ENCODE peak calls at places on chromosomes 12 and 14, in ten cellular contexts. W is left ventricle myocardium inferior, F is uterus, D is SJSA1, B is mucosa of descending colon, N is tibial artery, V is mammary epithelial cell, G is aorta, H is pancreas, S is GM23248. P is an unnamed sample. For H3K4me1, the result is how much of the 10 kb centered on the place peaks cover.

GRCh38 chr12:91565246-91565645 is 382.6 kb upstream of the DCN start:
- DNase-seq in W (no peak), G (no peak), V (no peak), H (no peak), B (no peak), S (peak), D (no peak), N (no peak), F (no peak), P (no peak)

GRCh38 chr14:80621701-80622100 is 319.8 kb downstream of the CEP128 start:
- DNase-seq in W (no peak), V (peak), B (no peak), S (peak), F (no peak), G (no peak), D (peak), N (no peak), H (no peak), P (no peak)

GRCh38 chr12:92745874-92746553 is 43.2 kb downstream of the PLEKHG7 start:
- DNase-seq in N (peak), G (peak), S (peak), V (peak), W (peak), F (peak), D (peak), B (peak), H (no peak), P (peak)

GRCh38 chr12:88836156-88836555 is 255.9 kb upstream of the KITLG start:
- DNase-seq in W (no peak), S (no peak), B (no peak), F (no peak), V (peak), H (no peak), N (no peak), D (no peak), G (no peak), P (no peak)

GRCh38 chr12:118359541-118359915 is 13.2 kb downstream of the TAOK3 start:
- DNase-seq in N (no peak), S (no peak), H (no peak), V (no peak), W (no peak), F (no peak), G (no peak), B (peak), D (no peak), P (no peak)

GRCh38 chr14:103838117-103838516 is 9.3 kb downstream of the PPP1R13B start:
- DNase-seq in B (no peak), H (no peak), D (no peak), S (no peak), F (no peak), G (no peak), N (no peak), W (no peak), V (no peak), P (no peak)

GRCh38 chr14:76500480-76500879 is 124.5 kb downstream of the ESRRB start:
- DNase-seq in H (no peak), N (peak), D (no peak), S (no peak), F (no peak), V (no peak), W (no peak), B (no peak), G (no peak), P (no peak)

GRCh38 chr12:51972849-51973273 is 21.4 kb downstream of the ACVR1B start:
- DNase-seq in N (peak), B (peak), W (peak), H (no peak), G (peak), F (peak), S (peak), V (peak), D (no peak), P (peak)

GRCh38 chr14:72907886-72908285 is 14.0 kb upstream of the DPF3 start:
- DNase-seq in N (no peak), D (no peak), W (no peak), F (no peak), B (no peak), H (no peak), S (peak), G (no peak), V (peak), P (no peak)

GRCh38 chr14:74518221-74518620 is 24.7 kb downstream of the ISCA2 start:
- DNase-seq in W (no peak), B (no peak), F (no peak), G (no peak), H (no peak), D (no peak), V (peak), S (no peak), N (peak), P (no peak)

GRCh38 chr12:64571346-64571745 is 38.9 kb upstream of the RASSF3 start:
- DNase-seq in W (no peak), V (no peak), D (no peak), S (no peak), F (no peak), B (peak), H (no peak), N (no peak), G (no peak), P (no peak)

GRCh38 chr12:102676812-102677211 is 196.4 kb upstream of the IGF1 start:
- DNase-seq in B (no peak), D (no peak), V (no peak), F (no peak), H (no peak), N (no peak), W (no peak), G (no peak), S (no peak), P (no peak)

GRCh38 chr12:88570103-88570502 is 10.2 kb downstream of the KITLG start:
- DNase-seq in W (no peak), S (peak), D (no peak), V (peak), B (no peak), H (no peak), N (no peak), G (no peak), F (no peak), P (no peak)

GRCh38 chr14:54547583-54547982 is 19.3 kb upstream of the SAMD4A start:
- DNase-seq in F (no peak), G (no peak), S (no peak), V (no peak), W (no peak), N (no peak), H (no peak), D (no peak), B (no peak), P (no peak)

GRCh38 chr12:130413909-130414308 is 76.2 kb downstream of the PIWIL1 start:
- DNase-seq in H (no peak), W (no peak), F (no peak), D (no peak), B (no peak), N (no peak), V (no peak), S (no peak), G (no peak), P (no peak)

GRCh38 chr12:133057446-133057845 is 20.1 kb downstream of the ZNF84 start:
- DNase-seq in F (no peak), H (no peak), V (no peak), N (no peak), D (no peak), S (peak), W (no peak), G (no peak), B (no peak), P (no peak)

GRCh38 chr14:89550761-89551283 is 133.8 kb upstream of the FOXN3 start:
- DNase-seq in V (no peak), S (no peak), B (no peak), N (no peak), F (no peak), H (no peak), W (no peak), G (no peak), D (no peak), P (no peak)

GRCh38 chr12:30882706-30883105 is 43.8 kb upstream of the TSPAN11 start:
- DNase-seq in D (no peak), H (no peak), V (no peak), G (no peak), F (no peak), W (no peak), B (no peak), S (peak), N (no peak), P (no peak)

GRCh38 chr12:29895966-29896365 is 112.2 kb upstream of the TMTC1 start:
- DNase-seq in H (no peak), D (no peak), N (no peak), B (no peak), V (no peak), F (no peak), W (no peak), S (no peak), G (no peak), P (no peak)

GRCh38 chr14:39266589-39266870 is 32.8 kb downstream of the MIA2 start:
- DNase-seq in S (peak), V (no peak), D (no peak), N (peak), W (no peak), H (peak), F (peak), B (peak), G (peak), P (peak)

GRCh38 chr14:71725802-71726638 is 206.2 kb upstream of the RGS6 start:
- DNase-seq in H (no peak), N (no peak), B (no peak), V (peak), W (no peak), D (no peak), G (no peak), F (no peak), S (peak), P (no peak)

GRCh38 chr14:102610968-102611811 is 18.7 kb downstream of the RCOR1 start:
- DNase-seq in G (no peak), H (no peak), V (no peak), F (no peak), S (no peak), N (no peak), W (no peak), D (no peak), B (no peak), P (no peak)

GRCh38 chr12:76878045-76878898 is 547 bp downstream of the CSRP2 start:
- DNase-seq in W (no peak), B (peak), V (peak), N (peak), S (peak), G (peak), D (no peak), H (peak), F (peak), P (peak)

GRCh38 chr12:121238604-121239334 is 28.8 kb downstream of the P2RX4 start:
- DNase-seq in S (no peak), F (no peak), W (no peak), G (no peak), B (peak), V (no peak), H (no peak), D (peak), N (no peak), P (no peak)

GRCh38 chr12:9951026-9951652 is 19.0 kb upstream of the CLEC2A start:
- DNase-seq in S (peak), W (no peak), B (no peak), D (no peak), F (no peak), H (no peak), N (no peak), G (no peak), V (no peak), P (no peak)

GRCh38 chr14:86774916-86775315 is 1218.1 kb downstream of the GALC start:
- DNase-seq in S (no peak), V (no peak), B (no peak), W (no peak), F (no peak), G (no peak), N (no peak), H (no peak), D (no peak), P (no peak)

GRCh38 chr12:54419088-54419887 is at the start of gene ITGA5:
- DNase-seq in D (peak), S (peak), W (peak), F (peak), N (peak), H (peak), G (peak), V (peak), B (peak), P (peak)

GRCh38 chr12:54421175-54421872 is 2.3 kb upstream of the ITGA5 start:
- DNase-seq in D (no peak), H (no peak), G (peak), N (peak), S (peak), V (no peak), W (peak), B (no peak), F (peak), P (peak)

GRCh38 chr12:54424232-54424631 is 5.2 kb upstream of the ITGA5 start:
- DNase-seq in S (peak), G (no peak), F (no peak), D (no peak), H (no peak), B (no peak), V (no peak), W (no peak), N (no peak), P (no peak)

GRCh38 chr12:54420766-54421144 is 1.7 kb upstream of the ITGA5 start:
- DNase-seq in B (no peak), D (no peak), S (peak), H (no peak), F (peak), W (no peak), G (no peak), V (no peak), N (peak), P (peak)

GRCh38 chr12:54421873-54422250 is 2.8 kb upstream of the ITGA5 start:
- DNase-seq in V (no peak), B (no peak), G (no peak), H (no peak), D (no peak), F (no peak), N (peak), S (no peak), W (no peak), P (no peak)
- H3K4me1 ChIP-seq in V (under half), B (under half), G (under half), H (under half), D (half or more), F (under half), N (half or more), S (half or more), W (half or more), P (under half)

DNA sequence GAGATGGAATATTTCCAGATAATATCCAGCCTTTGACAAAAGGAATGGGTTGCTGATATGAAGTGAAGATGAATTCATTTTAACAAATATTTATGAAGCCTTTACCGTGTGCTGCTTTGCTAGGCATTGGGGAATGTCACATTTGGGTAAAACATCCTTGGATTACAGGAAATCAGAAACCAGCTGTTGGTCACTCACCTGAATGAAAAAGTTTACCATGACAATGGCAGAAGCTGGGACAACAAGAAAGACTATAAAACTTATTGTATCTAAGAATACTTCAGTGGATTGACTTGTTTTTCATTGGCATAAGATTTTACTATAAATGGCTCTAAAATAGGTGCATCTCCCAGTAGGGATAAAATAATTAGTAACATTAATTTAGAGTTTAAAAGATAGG is 19.7 kb downstream of the PPP4R4 start:
- DNase-seq in D (no peak), N (no peak), W (no peak), H (no peak), S (no peak), B (no peak), F (no peak), V (no peak), G (no peak), P (no peak)
- H3K4me3 ChIP-seq in D (no peak), N (no peak), W (no peak), H (no peak), S (no peak), B (no peak), F (no peak), V (no peak), G (no peak), P (no peak)

GRCh38 chr12:108664338-108665258 is 30.9 kb upstream of the SELPLG start:
- DNase-seq in V (peak), D (peak), G (peak), F (peak), W (peak), S (peak), N (peak), H (no peak), B (peak), P (peak)
- H3K4me1 ChIP-seq in V (under half), D (under half), G (under half), F (under half), W (half or more), S (half or more), N (half or more), H (under half), B (under half), P (under half)

GRCh38 chr12:106760184-106760531 is 14.3 kb upstream of the RIC8B start:
- DNase-seq in F (no peak), V (no peak), D (no peak), N (no peak), S (no peak), W (no peak), G (peak), B (peak), H (no peak), P (no peak)
- H3K4me3 ChIP-seq in F (no peak), V (no peak), D (no peak), N (no peak), S (no peak), W (no peak), G (no peak), B (no peak), H (no peak), P (no peak)

DNA sequence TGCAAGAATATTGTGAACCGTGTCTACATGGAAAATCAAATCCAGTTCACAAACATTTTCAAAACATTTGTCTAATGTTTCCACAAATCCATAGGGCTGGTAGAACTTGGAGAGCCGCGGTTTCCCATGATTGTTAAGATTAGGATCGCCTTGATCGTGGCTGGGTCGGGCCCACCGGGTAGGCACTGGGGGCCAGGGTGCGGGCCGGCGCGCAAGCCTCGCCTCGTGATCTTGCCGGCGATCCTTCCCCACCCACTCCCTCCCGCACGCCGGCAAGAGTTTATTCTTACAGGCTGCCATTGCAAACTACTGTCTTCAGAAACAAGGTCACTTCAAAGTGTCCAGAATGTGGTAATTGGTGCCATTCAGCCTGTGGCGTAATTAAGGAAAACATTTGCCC is 95.4 kb downstream of the BORCS5 start:
- DNase-seq in H (no peak), B (no peak), F (no peak), N (no peak), D (no peak), S (no peak), W (no peak), G (no peak), V (no peak), P (no peak)
- H3K4me1 ChIP-seq in H (under half), B (under half), F (under half), N (under half), D (under half), S (under half), W (under half), G (under half), V (under half), P (under half)

DNA sequence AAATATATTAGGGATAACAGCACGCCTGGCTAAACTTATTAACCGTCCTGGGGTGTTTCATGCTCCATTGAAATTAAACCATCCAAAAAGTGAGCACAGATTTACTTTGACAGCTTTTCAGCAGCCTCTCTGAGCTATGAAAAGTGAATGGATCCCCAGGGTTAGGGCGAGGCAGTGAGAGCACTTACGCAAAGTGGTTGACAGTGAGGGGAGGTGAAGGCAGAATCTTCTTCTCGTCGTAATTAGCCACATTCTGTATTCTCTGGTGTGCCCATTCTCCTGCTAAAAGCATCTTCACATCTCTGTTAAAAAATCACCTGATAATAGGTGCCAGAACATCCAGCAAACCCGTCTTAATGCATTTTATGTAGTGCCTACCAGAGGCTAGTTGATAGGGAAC is 1.9 kb downstream of the TMTC2 start:
- DNase-seq in B (no peak), W (no peak), V (no peak), F (no peak), H (no peak), N (no peak), S (no peak), G (no peak), D (no peak), P (no peak)
- H3K4me3 ChIP-seq in B (no peak), W (peak), V (no peak), F (no peak), H (peak), N (no peak), S (peak), G (no peak), D (no peak), P (peak)

P was measured in right cardiac atrium.